ENCODE peak calls at places on chromosome 10, in eight cellular contexts. One of them, this sample, is unnamed.

GRCh38 chr10:33155720-33156638 is 178.5 kb downstream of the NRP1 start:
- DNase-seq in HuH-7: peak
- DNase-seq in fibroblast of lung: peak
- DNase-seq in ovary: no peak
- DNase-seq in adipocyte: peak
- DNase-seq in lower leg skin: no peak
- DNase-seq in substantia nigra: no peak
- DNase-seq in GM23248: peak
- DNase-seq in this sample: peak

GRCh38 chr10:33930079-33930478 is 595.6 kb upstream of the NRP1 start:
- DNase-seq in HuH-7: no peak
- DNase-seq in fibroblast of lung: no peak
- DNase-seq in ovary: no peak
- DNase-seq in adipocyte: no peak
- DNase-seq in lower leg skin: no peak
- DNase-seq in substantia nigra: no peak
- DNase-seq in GM23248: no peak
- DNase-seq in this sample: no peak

GRCh38 chr10:15642095-15642494 is 77.6 kb downstream of the ITGA8 start:
- DNase-seq in HuH-7: no peak
- DNase-seq in fibroblast of lung: peak
- DNase-seq in ovary: no peak
- DNase-seq in adipocyte: peak
- DNase-seq in lower leg skin: no peak
- DNase-seq in substantia nigra: no peak
- DNase-seq in GM23248: peak
- DNase-seq in this sample: no peak

GRCh38 chr10:63681965-63682704 is 160.9 kb downstream of the REEP3 start:
- DNase-seq in HuH-7: no peak
- DNase-seq in fibroblast of lung: peak
- DNase-seq in ovary: no peak
- DNase-seq in adipocyte: peak
- DNase-seq in lower leg skin: peak
- DNase-seq in substantia nigra: no peak
- DNase-seq in GM23248: peak
- DNase-seq in this sample: no peak

GRCh38 chr10:74917481-74918077 is 91.2 kb downstream of the KAT6B start:
- DNase-seq in HuH-7: no peak
- DNase-seq in fibroblast of lung: peak
- DNase-seq in ovary: no peak
- DNase-seq in adipocyte: peak
- DNase-seq in lower leg skin: no peak
- DNase-seq in substantia nigra: no peak
- DNase-seq in GM23248: peak
- DNase-seq in this sample: no peak

GRCh38 chr10:79152423-79152817 is 83.7 kb downstream of the ZMIZ1 start:
- DNase-seq in HuH-7: no peak
- DNase-seq in fibroblast of lung: no peak
- DNase-seq in ovary: no peak
- DNase-seq in adipocyte: no peak
- DNase-seq in lower leg skin: no peak
- DNase-seq in substantia nigra: no peak
- DNase-seq in GM23248: peak
- DNase-seq in this sample: no peak

GRCh38 chr10:89115876-89116627 is 91.1 kb downstream of the CH25H start:
- DNase-seq in HuH-7: no peak
- DNase-seq in fibroblast of lung: peak
- DNase-seq in ovary: no peak
- DNase-seq in adipocyte: peak
- DNase-seq in lower leg skin: no peak
- DNase-seq in substantia nigra: no peak
- DNase-seq in GM23248: peak
- DNase-seq in this sample: no peak

GRCh38 chr10:52030051-52030867 is 283.8 kb upstream of the DKK1 start:
- DNase-seq in HuH-7: no peak
- DNase-seq in fibroblast of lung: no peak
- DNase-seq in ovary: no peak
- DNase-seq in adipocyte: no peak
- DNase-seq in lower leg skin: no peak
- DNase-seq in substantia nigra: no peak
- DNase-seq in GM23248: peak
- DNase-seq in this sample: no peak

GRCh38 chr10:60490013-60490412 is 100.3 kb upstream of the ANK3 start:
- DNase-seq in HuH-7: no peak
- DNase-seq in fibroblast of lung: peak
- DNase-seq in ovary: no peak
- DNase-seq in adipocyte: peak
- DNase-seq in lower leg skin: no peak
- DNase-seq in substantia nigra: no peak
- DNase-seq in GM23248: peak
- DNase-seq in this sample: no peak

GRCh38 chr10:71739368-71739900 is 19.9 kb upstream of the C10orf105 start:
- DNase-seq in HuH-7: no peak
- DNase-seq in fibroblast of lung: no peak
- DNase-seq in ovary: no peak
- DNase-seq in adipocyte: no peak
- DNase-seq in lower leg skin: no peak
- DNase-seq in substantia nigra: no peak
- DNase-seq in GM23248: no peak
- DNase-seq in this sample: no peak

GRCh38 chr10:99279626-99280111 is 44.0 kb upstream of the HPSE2 start:
- DNase-seq in HuH-7: no peak
- DNase-seq in fibroblast of lung: no peak
- DNase-seq in ovary: no peak
- DNase-seq in adipocyte: peak
- DNase-seq in lower leg skin: peak
- DNase-seq in substantia nigra: no peak
- DNase-seq in GM23248: peak
- DNase-seq in this sample: no peak

This sample was measured in right lobe of liver.